ENCODE peak calls at places on chromosomes 13 and 19, in ten cellular contexts. W is cerebellum; S is Calu3; Q is activated gamma-delta T cell treated with anti-CD3 and anti-CD28 coated beads, Interleukin-2, amount 50 U/mL, for 16 hours; H is adrenal gland; G is stimulated activated CD4-positive, alpha-beta T cell treated with anti-CD3 and anti-CD28 coated beads, Interleukin-1b, Interleukin-23, amount 100 ng/mL, for 1 hour; L is psoas muscle; R is anterior cingulate cortex; X is germinal center; J is HT-29. M is an unnamed sample.

GRCh38 chr13:44974056-44974798 is 15.0 kb downstream of the NUFIP1 start:
- DNase-seq in W (no peak), S (no peak), Q (no peak), H (peak), G (no peak), L (no peak), R (no peak), X (no peak), J (no peak), M (no peak)

GRCh38 chr13:111904701-111905608 is 162.0 kb upstream of the SOX1 start:
- DNase-seq in W (peak), S (no peak), Q (no peak), H (no peak), G (no peak), L (no peak), R (no peak), X (no peak), J (peak), M (no peak)

GRCh38 chr19:34288381-34288780 is 34.0 kb downstream of the GARRE1 start:
- DNase-seq in W (no peak), S (no peak), Q (no peak), H (no peak), G (no peak), L (no peak), R (no peak), X (no peak), J (no peak), M (no peak)

GRCh38 chr13:92097337-92097903 is 699.0 kb downstream of the GPC5 start:
- DNase-seq in W (no peak), S (no peak), Q (no peak), H (no peak), G (no peak), L (no peak), R (no peak), X (no peak), J (no peak), M (no peak)

GRCh38 chr19:14031719-14032480 is at the start of gene IL27RA:
- DNase-seq in W (peak), S (peak), Q (peak), H (peak), G (peak), L (peak), R (no peak), X (peak), J (peak), M (peak)

GRCh38 chr13:58397596-58398387 is 766.2 kb downstream of the PCDH17 start:
- DNase-seq in W (no peak), S (no peak), Q (no peak), H (no peak), G (no peak), L (no peak), R (no peak), X (no peak), J (no peak), M (no peak)

GRCh38 chr13:92612892-92613291 is 613.7 kb upstream of the GPC6 start:
- DNase-seq in W (no peak), S (no peak), Q (no peak), H (no peak), G (no peak), L (no peak), R (no peak), X (no peak), J (no peak), M (no peak)

GRCh38 chr19:9986787-9987281 is 23.5 kb downstream of the COL5A3 start:
- DNase-seq in W (peak), S (no peak), Q (no peak), H (no peak), G (no peak), L (peak), R (peak), X (no peak), J (no peak), M (no peak)

GRCh38 chr13:59088716-59089115 is 1075.0 kb downstream of the DIAPH3 start:
- DNase-seq in W (no peak), S (no peak), Q (no peak), H (no peak), G (no peak), L (no peak), R (no peak), X (no peak), J (no peak), M (no peak)

GRCh38 chr19:46471778-46472543 is 598 bp upstream of the PNMA8A start:
- DNase-seq in W (peak), S (no peak), Q (no peak), H (no peak), G (no peak), L (no peak), R (no peak), X (no peak), J (no peak), M (peak)

GRCh38 chr19:8451885-8452284 is 7.1 kb downstream of the HNRNPM start:
- DNase-seq in W (no peak), S (peak), Q (no peak), H (no peak), G (no peak), L (no peak), R (no peak), X (no peak), J (peak), M (no peak)

GRCh38 chr19:18791315-18791678 is 192 bp upstream of the COMP start:
- DNase-seq in W (no peak), S (no peak), Q (no peak), H (no peak), G (no peak), L (no peak), R (no peak), X (no peak), J (no peak), M (no peak)

GRCh38 chr19:33895366-33895765 is 98.7 kb downstream of the KCTD15 start:
- DNase-seq in W (no peak), S (no peak), Q (no peak), H (no peak), G (no peak), L (no peak), R (no peak), X (no peak), J (no peak), M (no peak)

GRCh38 chr19:45251452-45252354 is 632 bp downstream of the MARK4 start:
- DNase-seq in W (peak), S (no peak), Q (no peak), H (peak), G (no peak), L (peak), R (no peak), X (peak), J (no peak), M (no peak)

GRCh38 chr13:19860884-19861655 is 2.4 kb downstream of the ZMYM5 start:
- DNase-seq in W (no peak), S (peak), Q (no peak), H (peak), G (no peak), L (no peak), R (no peak), X (no peak), J (peak), M (no peak)

GRCh38 chr13:114229486-114229885 is 5.2 kb upstream of the CDC16 start:
- DNase-seq in W (no peak), S (no peak), Q (no peak), H (no peak), G (no peak), L (no peak), R (no peak), X (no peak), J (no peak), M (no peak)

GRCh38 chr13:27789495-27790303 is 2.6 kb upstream of the GSX1 start:
- DNase-seq in W (no peak), S (peak), Q (no peak), H (no peak), G (no peak), L (no peak), R (no peak), X (peak), J (no peak), M (no peak)

GRCh38 chr19:55652311-55653078 is 2.3 kb upstream of the U2AF2 start:
- DNase-seq in W (no peak), S (no peak), Q (no peak), H (no peak), G (no peak), L (peak), R (no peak), X (no peak), J (no peak), M (no peak)

GRCh38 chr13:23678768-23679167 is 108.6 kb downstream of the TNFRSF19 start:
- DNase-seq in W (no peak), S (no peak), Q (no peak), H (no peak), G (no peak), L (no peak), R (no peak), X (no peak), J (no peak), M (no peak)

GRCh38 chr13:47019977-47020376 is 123.1 kb upstream of the HTR2A start:
- DNase-seq in W (no peak), S (no peak), Q (no peak), H (no peak), G (no peak), L (no peak), R (no peak), X (no peak), J (no peak), M (no peak)

M was measured in NCI-H1930.